ENCODE peak calls at places on chromosomes 1 and 21, in five cellular contexts. One of them, this sample, is unnamed.
A peak's percentile ranks its signal among the peaks of the same experiment; 100 is the strongest.

GRCh38 chr1:186958520-186958919 is 129.8 kb downstream of the PLA2G4A start:
- DNase-seq in AG10803: peak; percentile 33
- DNase-seq in lower leg skin: no peak
- DNase-seq in skeletal muscle cell: no peak
- DNase-seq in pancreas: no peak
- DNase-seq in this sample: no peak

GRCh38 chr1:107057197-107058133 is 991 bp downstream of the PRMT6 start:
- DNase-seq in lower leg skin: peak; percentile 89
- DNase-seq in skeletal muscle cell: no peak
- DNase-seq in AG10803: peak; percentile 29
- DNase-seq in pancreas: peak; percentile 83
- DNase-seq in this sample: peak; percentile 23

GRCh38 chr1:13643017-13643416 is 57.0 kb upstream of the PRDM2 start:
- DNase-seq in lower leg skin: peak; percentile 54
- DNase-seq in AG10803: no peak
- DNase-seq in skeletal muscle cell: no peak
- DNase-seq in pancreas: no peak
- DNase-seq in this sample: no peak

GRCh38 chr1:186497651-186498050 is 36.7 kb upstream of the PDC start:
- DNase-seq in pancreas: no peak
- DNase-seq in AG10803: no peak
- DNase-seq in skeletal muscle cell: no peak
- DNase-seq in lower leg skin: no peak
- DNase-seq in this sample: no peak

GRCh38 chr1:179818260-179818659 is 59.3 kb downstream of the TOR1AIP2 start:
- DNase-seq in pancreas: no peak
- DNase-seq in AG10803: no peak
- DNase-seq in skeletal muscle cell: no peak
- DNase-seq in lower leg skin: peak; percentile 64
- DNase-seq in this sample: no peak

GRCh38 chr1:110210604-110211502 is 739 bp downstream of the KCNC4 start:
- DNase-seq in AG10803: peak; percentile 43
- DNase-seq in pancreas: peak; percentile 71
- DNase-seq in lower leg skin: peak; percentile 89
- DNase-seq in skeletal muscle cell: no peak
- DNase-seq in this sample: no peak

GRCh38 chr1:245488346-245489110 is 333.7 kb downstream of the KIF26B start:
- DNase-seq in skeletal muscle cell: no peak
- DNase-seq in AG10803: no peak
- DNase-seq in lower leg skin: no peak
- DNase-seq in pancreas: no peak
- DNase-seq in this sample: no peak

GRCh38 chr1:215682232-215682631 is 115.1 kb downstream of the KCTD3 start:
- DNase-seq in pancreas: no peak
- DNase-seq in lower leg skin: no peak
- DNase-seq in skeletal muscle cell: no peak
- DNase-seq in AG10803: no peak
- DNase-seq in this sample: no peak

GRCh38 chr1:4021153-4021894 is 121.3 kb upstream of the C1orf174 start:
- DNase-seq in pancreas: no peak
- DNase-seq in AG10803: no peak
- DNase-seq in skeletal muscle cell: no peak
- DNase-seq in lower leg skin: no peak
- DNase-seq in this sample: no peak

GRCh38 chr1:186155594-186155993 is 219.5 kb downstream of the TPR start:
- DNase-seq in lower leg skin: no peak
- DNase-seq in pancreas: no peak
- DNase-seq in AG10803: peak; percentile 81
- DNase-seq in skeletal muscle cell: peak; percentile 47
- DNase-seq in this sample: no peak

GRCh38 chr1:225467193-225468020 is 39.6 kb upstream of the LBR start:
- DNase-seq in pancreas: no peak
- DNase-seq in AG10803: no peak
- DNase-seq in skeletal muscle cell: no peak
- DNase-seq in lower leg skin: peak; percentile 92
- DNase-seq in this sample: no peak

GRCh38 chr21:14403681-14404318 is 20.9 kb upstream of the HSPA13 start:
- DNase-seq in lower leg skin: no peak
- DNase-seq in AG10803: peak; percentile 39
- DNase-seq in pancreas: no peak
- DNase-seq in skeletal muscle cell: peak; percentile 5
- DNase-seq in this sample: no peak

GRCh38 chr21:44460441-44460755 is 5.1 kb downstream of the LRRC3 start:
- DNase-seq in pancreas: no peak
- DNase-seq in lower leg skin: no peak
- DNase-seq in skeletal muscle cell: no peak
- DNase-seq in AG10803: no peak
- DNase-seq in this sample: no peak

GRCh38 chr1:225533238-225533637 is 105.4 kb upstream of the LBR start:
- DNase-seq in AG10803: no peak
- DNase-seq in pancreas: no peak
- DNase-seq in lower leg skin: no peak
- DNase-seq in skeletal muscle cell: no peak
- DNase-seq in this sample: no peak

GRCh38 chr1:170730443-170730842 is 66.5 kb downstream of the PRRX1 start:
- DNase-seq in pancreas: no peak
- DNase-seq in lower leg skin: no peak
- DNase-seq in skeletal muscle cell: no peak
- DNase-seq in AG10803: peak; percentile 46
- DNase-seq in this sample: no peak

GRCh38 chr1:203407301-203407700 is 56.4 kb upstream of the FMOD start:
- DNase-seq in lower leg skin: no peak
- DNase-seq in skeletal muscle cell: no peak
- DNase-seq in pancreas: no peak
- DNase-seq in AG10803: no peak
- DNase-seq in this sample: no peak

GRCh38 chr1:98421098-98421460 is 240.4 kb upstream of the SNX7 start:
- DNase-seq in pancreas: no peak
- DNase-seq in lower leg skin: no peak
- DNase-seq in AG10803: peak; percentile 6
- DNase-seq in skeletal muscle cell: no peak
- DNase-seq in this sample: no peak

GRCh38 chr1:33459766-33460543 is 12.5 kb upstream of the ZSCAN20 start:
- DNase-seq in skeletal muscle cell: peak; percentile 42
- DNase-seq in pancreas: no peak
- DNase-seq in AG10803: peak; percentile 79
- DNase-seq in lower leg skin: no peak
- DNase-seq in this sample: no peak

GRCh38 chr21:15003463-15004135 is 61.2 kb downstream of the NRIP1 start:
- DNase-seq in pancreas: no peak
- DNase-seq in AG10803: no peak
- DNase-seq in skeletal muscle cell: no peak
- DNase-seq in lower leg skin: no peak
- DNase-seq in this sample: no peak

GRCh38 chr1:151655362-151655761 is 43.5 kb downstream of the SNX27 start:
- DNase-seq in lower leg skin: no peak
- DNase-seq in AG10803: no peak
- DNase-seq in skeletal muscle cell: no peak
- DNase-seq in pancreas: no peak
- DNase-seq in this sample: no peak

GRCh38 chr1:18936814-18937481 is 19.5 kb downstream of the IFFO2 start:
- DNase-seq in pancreas: no peak
- DNase-seq in skeletal muscle cell: no peak
- DNase-seq in AG10803: no peak
- DNase-seq in lower leg skin: no peak
- DNase-seq in this sample: no peak

GRCh38 chr1:43276673-43277072 is 6.9 kb downstream of the TMEM125 start:
- DNase-seq in lower leg skin: peak; percentile 68
- DNase-seq in skeletal muscle cell: no peak
- DNase-seq in pancreas: no peak
- DNase-seq in AG10803: no peak
- DNase-seq in this sample: peak; percentile 6

GRCh38 chr1:78491311-78492071 is 717 bp downstream of the PTGFR start:
- DNase-seq in skeletal muscle cell: no peak
- DNase-seq in AG10803: peak; percentile 80
- DNase-seq in pancreas: no peak
- DNase-seq in lower leg skin: peak; percentile 94
- DNase-seq in this sample: no peak
- H3K4me3 ChIP-seq in skeletal muscle cell: peak overlapping the region; percentile 82
- H3K4me3 ChIP-seq in AG10803: peak overlapping the region; percentile 92
- H3K4me3 ChIP-seq in pancreas: peak overlapping the region; percentile 46
- H3K4me3 ChIP-seq in lower leg skin: peak overlapping the region; percentile 27
- H3K4me3 ChIP-seq in this sample: peak overlapping the region; percentile 74

GRCh38 chr1:213986020-213986924 is 1.5 kb upstream of the PROX1 start:
- DNase-seq in pancreas: no peak
- DNase-seq in lower leg skin: no peak
- DNase-seq in AG10803: no peak
- DNase-seq in skeletal muscle cell: no peak
- DNase-seq in this sample: no peak
- H3K4me3 ChIP-seq in pancreas: peak overlapping the region; percentile 61
- H3K4me3 ChIP-seq in lower leg skin: no peak overlapping the region
- H3K4me3 ChIP-seq in AG10803: no peak overlapping the region
- H3K4me3 ChIP-seq in skeletal muscle cell: no peak overlapping the region
- H3K4me3 ChIP-seq in this sample: no peak overlapping the region

DNA sequence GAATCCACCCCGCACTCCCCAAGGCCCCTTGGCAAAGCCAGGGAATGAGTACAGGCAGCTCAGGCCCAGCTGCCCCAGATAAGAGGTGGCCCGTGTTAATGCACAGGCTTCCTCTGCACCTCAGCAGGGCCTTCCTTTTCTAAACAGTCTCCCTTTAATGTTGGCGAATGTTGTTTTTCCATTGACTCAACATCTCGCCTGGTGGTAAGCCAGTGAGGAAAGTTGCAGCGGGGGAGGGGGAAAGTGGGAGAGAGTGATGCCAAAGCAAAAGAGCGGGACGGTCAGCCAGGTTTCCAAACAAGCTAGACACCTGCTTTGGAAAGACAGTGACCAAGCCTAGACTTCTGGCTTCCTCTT is 10.3 kb upstream of the PROX1 start:
- DNase-seq in pancreas: no peak
- DNase-seq in skeletal muscle cell: no peak
- DNase-seq in AG10803: no peak
- DNase-seq in lower leg skin: no peak
- DNase-seq in this sample: no peak
- H3K4me3 ChIP-seq in pancreas: no peak overlapping the region
- H3K4me3 ChIP-seq in skeletal muscle cell: no peak overlapping the region
- H3K4me3 ChIP-seq in AG10803: no peak overlapping the region
- H3K4me3 ChIP-seq in lower leg skin: no peak overlapping the region
- H3K4me3 ChIP-seq in this sample: no peak overlapping the region

DNA sequence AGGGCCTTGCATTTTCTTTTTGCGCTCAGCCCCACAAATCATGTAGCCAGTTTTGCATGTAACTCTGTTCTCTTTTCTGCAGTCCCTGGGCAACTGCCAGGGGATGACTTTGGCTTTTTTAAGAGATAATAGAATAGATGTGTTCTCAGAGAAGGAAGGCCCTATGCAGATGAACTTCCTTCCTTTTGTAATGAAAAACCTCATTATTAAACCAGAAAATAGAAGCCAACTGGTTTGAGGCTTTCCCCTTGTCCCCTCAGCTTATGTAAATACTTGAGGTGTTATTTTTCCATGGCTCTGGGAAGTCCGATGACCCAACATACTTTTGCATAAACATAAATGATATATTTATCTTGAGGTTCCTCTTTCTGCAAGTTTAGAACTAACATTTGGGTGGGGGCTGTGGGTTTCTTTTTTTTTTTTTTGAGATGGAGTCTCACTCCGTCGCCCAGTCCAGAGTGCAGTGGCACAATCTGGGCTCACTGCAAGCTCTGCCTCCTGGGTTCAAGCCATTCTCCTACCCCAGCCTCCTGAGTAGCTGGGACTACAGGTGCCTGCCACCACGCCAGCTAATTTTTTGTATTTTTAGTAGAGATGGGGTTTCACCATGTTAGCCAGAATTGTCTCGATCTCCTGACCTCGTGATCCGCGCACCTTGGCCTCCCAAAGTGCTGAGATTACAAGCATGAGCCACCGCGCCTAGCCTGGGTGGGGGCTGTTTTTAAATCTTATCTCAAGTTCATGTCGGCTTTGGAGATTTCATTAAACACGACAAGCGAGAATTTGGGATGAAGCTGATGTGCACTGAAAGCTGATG is 14.4 kb upstream of the FCRL5 start:
- DNase-seq in AG10803: no peak
- DNase-seq in lower leg skin: no peak
- DNase-seq in skeletal muscle cell: no peak
- DNase-seq in pancreas: no peak
- DNase-seq in this sample: no peak
- H3K4me3 ChIP-seq in AG10803: no peak overlapping the region
- H3K4me3 ChIP-seq in lower leg skin: no peak overlapping the region
- H3K4me3 ChIP-seq in skeletal muscle cell: no peak overlapping the region
- H3K4me3 ChIP-seq in pancreas: no peak overlapping the region
- H3K4me3 ChIP-seq in this sample: no peak overlapping the region

GRCh38 chr1:44417351-44418021 is 12.4 kb downstream of the RNF220 start:
- DNase-seq in skeletal muscle cell: no peak
- DNase-seq in pancreas: no peak
- DNase-seq in lower leg skin: no peak
- DNase-seq in AG10803: peak; percentile 3
- DNase-seq in this sample: no peak
- H3K4me3 ChIP-seq in skeletal muscle cell: peak overlapping the region; percentile 11
- H3K4me3 ChIP-seq in pancreas: no peak overlapping the region
- H3K4me3 ChIP-seq in lower leg skin: no peak overlapping the region
- H3K4me3 ChIP-seq in AG10803: no peak overlapping the region
- H3K4me3 ChIP-seq in this sample: peak overlapping the region; percentile 58

GRCh38 chr1:156994277-156994676 is 51.3 kb downstream of the ARHGEF11 start:
- DNase-seq in pancreas: no peak
- DNase-seq in AG10803: no peak
- DNase-seq in lower leg skin: no peak
- DNase-seq in skeletal muscle cell: no peak
- DNase-seq in this sample: no peak

GRCh38 chr1:156992215-156992614 is 53.3 kb downstream of the ARHGEF11 start:
- DNase-seq in pancreas: no peak
- DNase-seq in skeletal muscle cell: no peak
- DNase-seq in lower leg skin: no peak
- DNase-seq in AG10803: no peak
- DNase-seq in this sample: no peak

GRCh38 chr1:156998301-156998700 is 47.2 kb downstream of the ARHGEF11 start:
- DNase-seq in skeletal muscle cell: no peak
- DNase-seq in pancreas: no peak
- DNase-seq in lower leg skin: no peak
- DNase-seq in AG10803: no peak
- DNase-seq in this sample: no peak

GRCh38 chr1:156995412-156995811 is 50.1 kb downstream of the ARHGEF11 start:
- DNase-seq in skeletal muscle cell: no peak
- DNase-seq in pancreas: no peak
- DNase-seq in lower leg skin: no peak
- DNase-seq in AG10803: no peak
- DNase-seq in this sample: no peak

DNA sequence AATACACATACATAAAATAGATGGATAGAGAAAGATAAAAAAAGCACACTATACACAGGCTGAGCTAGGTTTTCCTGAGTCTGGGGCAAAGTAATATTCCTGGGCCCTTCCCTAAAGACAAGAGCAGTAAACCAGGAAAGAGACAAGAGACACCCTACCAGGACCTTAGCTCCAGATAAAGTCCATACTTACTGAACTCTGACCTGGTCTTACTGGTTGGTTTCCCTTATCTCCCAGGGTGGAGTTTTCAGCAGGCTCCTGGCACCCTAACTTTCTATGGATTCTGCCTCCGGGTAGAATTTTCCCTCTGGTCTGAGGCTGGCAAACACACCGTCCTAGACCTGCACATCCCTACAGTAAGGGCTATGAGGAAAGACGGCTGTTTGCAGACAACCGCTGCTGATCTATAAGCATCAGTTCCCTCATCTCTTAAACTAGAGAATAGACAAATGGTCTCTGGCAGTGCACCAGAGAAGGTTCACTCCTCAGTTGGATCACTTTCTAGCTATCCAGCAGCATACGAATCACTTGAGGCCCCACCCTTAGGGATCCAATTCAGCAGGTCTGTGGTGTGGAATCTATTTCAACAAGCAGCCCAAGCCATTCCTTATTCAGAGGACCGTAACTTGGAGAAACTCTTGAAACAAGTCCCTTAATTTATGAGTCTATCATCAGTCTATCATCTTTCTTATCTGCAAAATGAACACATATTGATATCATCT is 52.0 kb downstream of the ARHGEF11 start:
- DNase-seq in AG10803: no peak
- DNase-seq in skeletal muscle cell: no peak
- DNase-seq in lower leg skin: no peak
- DNase-seq in pancreas: no peak
- DNase-seq in this sample: no peak
- H3K4me3 ChIP-seq in AG10803: no peak overlapping the region
- H3K4me3 ChIP-seq in skeletal muscle cell: no peak overlapping the region
- H3K4me3 ChIP-seq in lower leg skin: no peak overlapping the region
- H3K4me3 ChIP-seq in pancreas: no peak overlapping the region
- H3K4me3 ChIP-seq in this sample: no peak overlapping the region

This sample was measured in breast epithelium.